ENCODE peak calls at places on chromosomes 16 and 17, in six cellular contexts. S, X, T, C, H and J are unnamed samples.

GRCh38 chr17:27378482-27379200 is 77.6 kb upstream of the KSR1 start:
- DNase-seq in S (no peak), X (no peak), T (no peak), C (no peak), H (no peak), J (no peak)

GRCh38 chr17:27379863-27380533 is 76.2 kb upstream of the KSR1 start:
- DNase-seq in S (no peak), X (no peak), T (peak), C (no peak), H (peak), J (no peak)

GRCh38 chr17:46733837-46734516 is 84.5 kb downstream of the WNT3 start:
- DNase-seq in S (no peak), X (no peak), T (no peak), C (no peak), H (no peak), J (no peak)

GRCh38 chr16:27232061-27232841 is 28.9 kb downstream of the KDM8 start:
- DNase-seq in S (no peak), X (peak), T (no peak), C (no peak), H (no peak), J (no peak)

GRCh38 chr17:60145006-60145935 is 4.5 kb upstream of the CA4 start:
- DNase-seq in S (peak), X (no peak), T (peak), C (no peak), H (no peak), J (no peak)

GRCh38 chr17:15409721-15410247 is 57.6 kb downstream of the CDRT4 start:
- DNase-seq in S (no peak), X (no peak), T (no peak), C (no peak), H (no peak), J (no peak)

GRCh38 chr17:2055494-2056220 is 754 bp downstream of the HIC1 start:
- DNase-seq in S (no peak), X (no peak), T (no peak), C (no peak), H (no peak), J (no peak)

GRCh38 chr16:87945351-87946042 is 5.7 kb upstream of the BANP start:
- DNase-seq in S (no peak), X (no peak), T (peak), C (peak), H (no peak), J (no peak)

GRCh38 chr17:7589204-7589868 is 558 bp downstream of the SOX15 start:
- DNase-seq in S (peak), X (no peak), T (peak), C (no peak), H (no peak), J (no peak)

GRCh38 chr17:14580494-14580893 is 279.6 kb downstream of the HS3ST3B1 start:
- DNase-seq in S (no peak), X (no peak), T (no peak), C (no peak), H (no peak), J (no peak)

GRCh38 chr17:62614142-62614541 is 13.3 kb upstream of the MRC2 start:
- DNase-seq in S (no peak), X (no peak), T (no peak), C (no peak), H (no peak), J (no peak)

GRCh38 chr16:73126453-73126853 is 78.5 kb upstream of the ZFHX3 start:
- DNase-seq in S (no peak), X (no peak), T (no peak), C (no peak), H (no peak), J (no peak)

GRCh38 chr17:68238894-68239293 is 8.9 kb upstream of the AMZ2 start:
- DNase-seq in S (no peak), X (no peak), T (no peak), C (no peak), H (no peak), J (no peak)

GRCh38 chr17:76677406-76677805 is 33.4 kb downstream of the MXRA7 start:
- DNase-seq in S (no peak), X (no peak), T (no peak), C (no peak), H (no peak), J (no peak)

GRCh38 chr16:85057212-85057889 is 29.8 kb downstream of the KIAA0513 start:
- DNase-seq in S (no peak), X (no peak), T (no peak), C (peak), H (peak), J (no peak)

GRCh38 chr17:67375761-67376160 is 1.3 kb upstream of the PITPNC1 start:
- DNase-seq in S (no peak), X (no peak), T (no peak), C (no peak), H (no peak), J (no peak)

GRCh38 chr16:68936729-68937631 is 93.6 kb downstream of the TANGO6 start:
- DNase-seq in S (no peak), X (no peak), T (no peak), C (no peak), H (no peak), J (no peak)

GRCh38 chr16:987846-988245 is 6.3 kb downstream of the SOX8 start:
- DNase-seq in S (no peak), X (no peak), T (peak), C (no peak), H (no peak), J (no peak)

GRCh38 chr16:8720080-8720966 is 45.9 kb downstream of the ABAT start:
- DNase-seq in S (peak), X (no peak), T (peak), C (no peak), H (no peak), J (no peak)

GRCh38 chr16:14401839-14402115 is 228.3 kb downstream of the PARN start:
- DNase-seq in S (no peak), X (no peak), T (no peak), C (no peak), H (no peak), J (no peak)

GRCh38 chr16:30982548-30983288 is 2.3 kb upstream of the HSD3B7 start:
- DNase-seq in S (no peak), X (no peak), T (no peak), C (no peak), H (no peak), J (no peak)

GRCh38 chr17:32759476-32759875 is 117.4 kb downstream of the MYO1D start:
- DNase-seq in S (no peak), X (no peak), T (no peak), C (no peak), H (no peak), J (no peak)

GRCh38 chr17:82399030-82399429 is 19.1 kb upstream of the HEXD start:
- DNase-seq in S (no peak), X (no peak), T (peak), C (no peak), H (no peak), J (no peak)

GRCh38 chr17:80968602-80969029 is 23.0 kb upstream of the CHMP6 start:
- DNase-seq in S (no peak), X (no peak), T (peak), C (no peak), H (no peak), J (no peak)

GRCh38 chr17:47696717-47697642 is 3.0 kb downstream of the TBKBP1 start:
- DNase-seq in S (no peak), X (no peak), T (no peak), C (no peak), H (no peak), J (no peak)

GRCh38 chr17:64385187-64386083 is 5.2 kb downstream of the PECAM1 start:
- DNase-seq in S (no peak), X (peak), T (no peak), C (peak), H (peak), J (no peak)

GRCh38 chr17:45410144-45411091 is 22.3 kb downstream of the ARHGAP27 start:
- DNase-seq in S (no peak), X (no peak), T (peak), C (no peak), H (no peak), J (no peak)

GRCh38 chr16:54033747-54034146 is 252.8 kb downstream of the IRX3 start:
- DNase-seq in S (no peak), X (no peak), T (no peak), C (no peak), H (no peak), J (no peak)

GRCh38 chr17:1294157-1294717 is 14.8 kb downstream of the TRARG1 start:
- DNase-seq in S (no peak), X (no peak), T (no peak), C (no peak), H (no peak), J (no peak)

GRCh38 chr16:89036776-89037175 is 56.9 kb upstream of the ACSF3 start:
- DNase-seq in S (no peak), X (no peak), T (no peak), C (no peak), H (no peak), J (no peak)

GRCh38 chr17:74959826-74960738 is 12.5 kb downstream of the HID1 start:
- DNase-seq in S (no peak), X (no peak), T (no peak), C (no peak), H (peak), J (no peak)

GRCh38 chr16:58417035-58417434 is 24.8 kb downstream of the GINS3 start:
- DNase-seq in S (no peak), X (no peak), T (no peak), C (no peak), H (no peak), J (no peak)
- TF ChIP-seq SIN3A in S (no peak), X (no peak), T (no peak), C (no peak), H (no peak), J (no peak)

GRCh38 chr17:38762231-38762630 is 9.7 kb downstream of the PSMB3 start:
- DNase-seq in S (no peak), X (no peak), T (no peak), C (no peak), H (no peak), J (no peak)

GRCh38 chr17:38766341-38766740 is 13.8 kb downstream of the PSMB3 start:
- DNase-seq in S (no peak), X (no peak), T (no peak), C (no peak), H (no peak), J (no peak)

GRCh38 chr17:38761612-38762011 is 9.1 kb downstream of the PSMB3 start:
- DNase-seq in S (peak), X (no peak), T (peak), C (peak), H (peak), J (no peak)
- TF ChIP-seq SIN3A in S (peak), X (no peak), T (peak), C (no peak), H (no peak), J (no peak)

DNA sequence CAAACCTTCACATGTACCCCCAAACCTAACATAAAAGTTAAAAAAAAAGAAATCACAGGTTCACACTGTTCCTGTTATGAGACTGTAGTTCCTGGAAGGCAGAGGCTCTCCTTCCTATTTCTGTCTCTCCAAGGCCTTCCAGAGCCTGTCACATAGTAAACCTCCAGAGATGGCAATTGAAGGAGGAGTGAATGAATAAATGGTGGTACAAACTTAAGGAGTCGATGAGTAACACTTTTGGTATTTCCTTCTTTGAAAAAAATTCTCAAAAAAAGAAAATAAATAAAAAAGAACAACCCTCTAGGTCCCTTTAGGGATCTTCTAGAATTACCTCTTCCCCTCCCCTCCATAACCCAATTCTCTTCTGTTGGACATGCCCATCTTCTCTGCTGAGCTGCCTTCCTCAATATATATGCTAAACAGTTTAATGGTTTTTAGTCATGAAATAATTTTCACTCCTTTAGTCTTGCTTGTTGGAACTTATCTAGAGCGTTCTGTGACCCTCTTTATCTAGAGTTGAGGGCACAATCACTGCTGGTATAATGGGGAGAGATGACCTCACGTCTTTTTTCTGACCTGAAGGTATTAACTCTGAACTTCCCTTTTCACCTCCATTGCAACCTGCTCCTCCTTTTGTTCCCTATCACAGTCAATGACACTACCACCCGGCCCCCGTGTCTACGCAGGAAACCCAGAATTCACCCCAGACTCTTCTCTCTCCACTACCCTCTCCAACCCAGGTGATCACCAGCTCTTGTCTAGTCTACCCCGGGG is 1.7 kb upstream of the TAF15 start:
- DNase-seq in S (no peak), X (no peak), T (no peak), C (no peak), H (no peak), J (no peak)
- TF ChIP-seq SIN3A in S (no peak), X (no peak), T (no peak), C (no peak), H (no peak), J (no peak)

DNA sequence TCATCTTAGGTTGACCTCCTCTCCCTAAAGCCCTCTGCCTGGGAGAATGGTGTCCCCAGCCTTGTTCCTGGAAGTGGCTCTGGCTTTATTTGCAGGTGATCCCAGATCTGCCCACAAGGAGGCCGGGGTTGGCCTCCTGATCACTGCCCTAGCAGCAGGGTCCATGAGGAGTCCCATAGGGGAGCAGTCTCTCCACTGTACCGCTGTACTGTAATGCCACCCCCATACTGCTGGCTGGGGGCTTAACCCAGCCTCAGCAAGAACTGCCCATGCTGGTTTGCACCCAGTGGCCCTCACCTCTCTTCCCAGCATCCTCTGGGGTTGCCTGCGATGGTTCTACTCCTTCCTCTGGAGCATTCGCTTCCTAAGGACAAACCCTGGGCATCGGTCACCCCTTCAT is 39.1 kb downstream of the PSME3IP1 start:
- DNase-seq in S (peak), X (no peak), T (peak), C (no peak), H (peak), J (no peak)
- TF ChIP-seq SIN3A in S (no peak), X (no peak), T (no peak), C (no peak), H (no peak), J (no peak)

GRCh38 chr17:73011016-73011486 is 81.4 kb downstream of the SLC39A11 start:
- DNase-seq in S (no peak), X (no peak), T (peak), C (no peak), H (peak), J (no peak)
- TF ChIP-seq SIN3A in S (no peak), X (no peak), T (no peak), C (no peak), H (no peak), J (no peak)

GRCh38 chr17:57404807-57405485 is 148.6 kb downstream of the MSI2 start:
- DNase-seq in S (no peak), X (no peak), T (no peak), C (no peak), H (no peak), J (no peak)
- TF ChIP-seq SIN3A in S (no peak), X (no peak), T (no peak), C (no peak), H (no peak), J (no peak)

GRCh38 chr16:71894229-71894920 is 956 bp upstream of the IST1 start:
- DNase-seq in S (peak), X (no peak), T (peak), C (peak), H (no peak), J (no peak)
- TF ChIP-seq SIN3A in S (no peak), X (no peak), T (no peak), C (no peak), H (no peak), J (no peak)

GRCh38 chr17:8788998-8789397 is 10.2 kb downstream of the MFSD6L start:
- DNase-seq in S (no peak), X (no peak), T (no peak), C (no peak), H (no peak), J (no peak)
- TF ChIP-seq SIN3A in S (no peak), X (no peak), T (no peak), C (no peak), H (no peak), J (no peak)

DNA sequence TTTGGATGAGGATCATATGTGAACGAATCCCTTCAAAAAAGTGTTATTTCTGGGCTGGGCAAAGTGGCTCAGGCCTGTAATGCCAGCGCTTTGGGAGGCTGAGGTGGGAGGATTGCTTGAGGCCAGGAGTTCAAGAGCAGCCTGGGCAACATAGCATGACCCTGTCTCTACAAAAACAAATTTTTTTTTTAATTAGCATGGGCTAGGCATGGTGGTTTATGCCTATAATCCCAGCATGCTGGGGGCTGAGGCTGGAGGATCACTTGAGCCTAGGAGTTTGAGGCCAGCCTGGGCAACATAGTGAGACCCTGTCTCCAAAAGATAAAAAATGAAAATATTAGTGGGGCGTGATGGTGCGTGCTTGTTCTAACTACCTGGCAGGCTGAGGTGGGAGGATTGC is 4.6 kb downstream of the TAOK1 start:
- DNase-seq in S (no peak), X (no peak), T (no peak), C (no peak), H (no peak), J (no peak)
- TF ChIP-seq SIN3A in S (no peak), X (no peak), T (no peak), C (no peak), H (no peak), J (no peak)

GRCh38 chr17:72152392-72152727 is 31.5 kb downstream of the SOX9 start:
- DNase-seq in S (no peak), X (no peak), T (no peak), C (no peak), H (no peak), J (no peak)
- TF ChIP-seq SIN3A in S (no peak), X (no peak), T (no peak), C (no peak), H (no peak), J (no peak)